ENCODE peak calls at places on chromosomes 1 and 21, in seven cellular contexts. P is HCT116, Q is transverse colon, F is upper lobe of left lung, E is sigmoid colon, J is ovary, C is uterus. W is an unnamed sample.

GRCh38 chr1:212070720-212071302 is 35.3 kb downstream of the DTL start:
- DNase-seq in P (peak), Q (no peak), F (no peak), E (no peak), J (no peak), C (no peak), W (no peak)

GRCh38 chr21:33128538-33128937 is 58.6 kb downstream of the OLIG1 start:
- DNase-seq in P (no peak), Q (no peak), F (no peak), E (no peak), J (no peak), C (no peak), W (no peak)

GRCh38 chr1:91851130-91852010 is 34.6 kb downstream of the TGFBR3 start:
- DNase-seq in P (no peak), Q (peak), F (peak), E (peak), J (peak), C (peak), W (peak)

GRCh38 chr1:155952505-155952890 is 11.1 kb downstream of the RXFP4 start:
- DNase-seq in P (no peak), Q (no peak), F (no peak), E (no peak), J (no peak), C (no peak), W (no peak)

GRCh38 chr21:46001821-46002681 is 20.5 kb downstream of the COL6A1 start:
- DNase-seq in P (no peak), Q (no peak), F (no peak), E (peak), J (peak), C (peak), W (no peak)

GRCh38 chr1:54952950-54953718 is 27.3 kb upstream of the TMEM61 start:
- DNase-seq in P (no peak), Q (no peak), F (peak), E (no peak), J (no peak), C (no peak), W (no peak)

GRCh38 chr21:38505654-38506523 is 7.6 kb upstream of the ERG start:
- DNase-seq in P (peak), Q (no peak), F (peak), E (no peak), J (peak), C (peak), W (no peak)

GRCh38 chr21:15023782-15024181 is 41.0 kb downstream of the NRIP1 start:
- DNase-seq in P (no peak), Q (no peak), F (no peak), E (no peak), J (no peak), C (no peak), W (no peak)

GRCh38 chr1:31786366-31787060 is 22.4 kb upstream of the ADGRB2 start:
- DNase-seq in P (no peak), Q (no peak), F (no peak), E (peak), J (no peak), C (no peak), W (no peak)

GRCh38 chr1:119647228-119647733 is 785 bp downstream of the ZNF697 start:
- DNase-seq in P (no peak), Q (no peak), F (peak), E (peak), J (no peak), C (peak), W (no peak)

GRCh38 chr1:156162430-156163037 is 9.1 kb downstream of the SEMA4A start:
- DNase-seq in P (no peak), Q (no peak), F (peak), E (no peak), J (no peak), C (no peak), W (no peak)

GRCh38 chr1:187689137-187689536 is 860.4 kb downstream of the PLA2G4A start:
- DNase-seq in P (no peak), Q (no peak), F (no peak), E (no peak), J (no peak), C (no peak), W (no peak)

GRCh38 chr21:39141502-39141901 is 41.7 kb downstream of the PSMG1 start:
- DNase-seq in P (no peak), Q (peak), F (no peak), E (no peak), J (no peak), C (no peak), W (no peak)

GRCh38 chr1:76835203-76835602 is 32.1 kb upstream of the ST6GALNAC5 start:
- DNase-seq in P (no peak), Q (no peak), F (no peak), E (no peak), J (no peak), C (no peak), W (no peak)

GRCh38 chr1:67611841-67612240 is 73.2 kb upstream of the GADD45A start:
- DNase-seq in P (no peak), Q (no peak), F (no peak), E (no peak), J (no peak), C (no peak), W (no peak)

GRCh38 chr1:45211061-45211460 is 4.7 kb upstream of the ZSWIM5 start:
- DNase-seq in P (no peak), Q (no peak), F (no peak), E (no peak), J (no peak), C (no peak), W (no peak)

GRCh38 chr1:45200906-45201500 is 5.4 kb downstream of the ZSWIM5 start:
- DNase-seq in P (no peak), Q (no peak), F (no peak), E (no peak), J (no peak), C (no peak), W (no peak)

GRCh38 chr1:45205000-45205909 is 1.1 kb downstream of the ZSWIM5 start:
- DNase-seq in P (no peak), Q (peak), F (peak), E (peak), J (peak), C (peak), W (no peak)

GRCh38 chr1:45206808-45207624 is 611 bp upstream of the ZSWIM5 start:
- DNase-seq in P (no peak), Q (no peak), F (no peak), E (no peak), J (peak), C (no peak), W (no peak)

GRCh38 chr1:45205910-45206721 is at the start of gene ZSWIM5:
- DNase-seq in P (peak), Q (peak), F (peak), E (peak), J (peak), C (peak), W (peak)
- H3K27ac ChIP-seq in P (peak), Q (peak), F (peak), E (peak), J (peak), C (peak), W (peak)

GRCh38 chr1:65469126-65469888 is 48.8 kb downstream of the LEPR start:
- DNase-seq in P (no peak), Q (no peak), F (no peak), E (no peak), J (no peak), C (no peak), W (no peak)
- TF ChIP-seq POLR2A in P (no peak), Q (no peak), F (no peak), E (no peak), J (no peak), C (no peak), W (no peak)

DNA sequence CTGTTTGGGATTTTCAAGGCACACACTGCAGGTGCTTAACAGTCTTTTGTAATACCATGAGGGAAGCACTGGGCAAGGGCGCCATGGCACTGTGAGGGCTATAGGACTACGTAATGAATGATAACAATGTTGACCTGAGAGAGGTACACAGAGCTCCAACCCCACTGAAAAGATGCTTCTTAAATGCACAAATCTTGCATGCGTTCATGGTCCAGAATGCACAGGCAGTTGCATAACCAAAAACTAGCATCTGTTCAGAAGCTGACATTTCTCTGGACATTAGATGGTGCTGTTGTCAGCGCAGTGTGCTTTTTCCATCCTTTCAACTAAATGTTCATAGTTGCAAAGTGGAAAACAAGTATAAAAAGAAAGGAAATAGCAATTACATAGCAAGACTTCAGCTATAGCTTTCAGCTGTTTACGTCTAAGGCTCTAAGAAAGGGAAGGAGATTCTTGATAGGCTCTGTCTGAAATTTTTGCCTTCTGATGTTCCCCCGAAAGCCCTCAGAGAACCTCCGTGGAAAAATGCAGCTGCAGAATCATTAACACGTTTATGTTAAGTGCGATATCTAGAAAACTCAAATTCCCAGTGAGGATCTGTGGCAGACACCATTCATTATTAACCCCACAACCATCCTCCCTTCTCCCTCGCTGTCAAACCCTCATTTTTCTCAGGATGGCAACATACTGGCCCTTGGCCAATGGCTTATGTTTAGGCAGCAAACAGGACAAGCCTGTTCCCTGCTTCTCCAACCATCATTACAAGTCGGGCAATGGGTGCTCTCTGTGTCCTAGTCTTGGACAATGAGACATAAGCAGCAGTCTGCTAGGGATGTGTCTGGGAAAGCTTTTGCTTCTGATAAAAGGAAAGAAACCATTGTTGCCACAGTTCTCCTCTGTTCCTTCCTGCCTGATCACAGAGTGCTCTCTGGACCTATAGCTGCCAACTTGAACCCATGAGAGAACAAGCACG is 8.2 kb upstream of the TARBP1 start:
- DNase-seq in P (no peak), Q (peak), F (no peak), E (no peak), J (peak), C (peak), W (peak)
- TF ChIP-seq CTCF in P (peak), Q (peak), F (peak), E (peak), J (peak), C (peak), W (peak)

GRCh38 chr1:40625476-40626382 is 39.8 kb downstream of the RIMS3 start:
- DNase-seq in P (no peak), Q (no peak), F (no peak), E (no peak), J (no peak), C (no peak), W (no peak)
- H3K27ac ChIP-seq in P (no peak), Q (no peak), F (no peak), E (no peak), J (no peak), C (no peak), W (no peak)

GRCh38 chr1:40531381-40532061 is at the start of gene ZNF684:
- DNase-seq in P (peak), Q (peak), F (peak), E (peak), J (peak), C (peak), W (peak)
- TF ChIP-seq POLR2A in P (peak), Q (peak), F (no peak), E (peak), J (peak), C (peak), W (peak)

DNA sequence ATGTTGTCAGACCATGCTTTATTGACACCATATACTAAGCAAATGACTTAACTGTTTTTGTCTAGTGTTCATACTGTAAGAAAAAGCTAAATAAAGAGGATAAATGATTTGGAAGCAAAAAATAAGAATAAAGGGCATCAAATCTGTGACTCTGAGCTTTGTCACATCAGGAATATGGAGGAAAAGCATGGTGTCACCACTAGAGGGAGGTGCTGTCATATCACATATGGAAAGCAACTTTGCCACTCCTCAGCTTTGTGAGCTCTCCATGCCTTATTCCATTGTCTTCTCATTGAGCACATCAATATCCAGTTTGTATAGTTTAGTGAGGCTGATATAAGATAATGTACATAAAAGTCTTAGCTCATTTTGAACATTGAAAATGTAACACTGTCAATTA is 20.8 kb upstream of the GBP1 start:
- DNase-seq in P (peak), Q (peak), F (peak), E (no peak), J (no peak), C (no peak), W (no peak)
- TF ChIP-seq CTCF in P (peak), Q (peak), F (peak), E (no peak), J (peak), C (peak), W (peak)

GRCh38 chr1:10173582-10173981 is 36.8 kb upstream of the KIF1B start:
- DNase-seq in P (no peak), Q (no peak), F (no peak), E (no peak), J (no peak), C (no peak), W (no peak)
- H3K27ac ChIP-seq in P (no peak), Q (no peak), F (no peak), E (no peak), J (no peak), C (no peak), W (no peak)

GRCh38 chr1:172399369-172400072 is 21.0 kb upstream of the C1orf105 start:
- DNase-seq in P (peak), Q (peak), F (no peak), E (peak), J (peak), C (peak), W (peak)

GRCh38 chr1:172397633-172398032 is 22.9 kb upstream of the C1orf105 start:
- DNase-seq in P (no peak), Q (no peak), F (no peak), E (no peak), J (no peak), C (no peak), W (no peak)

GRCh38 chr1:172398193-172398592 is 22.3 kb upstream of the C1orf105 start:
- DNase-seq in P (no peak), Q (no peak), F (no peak), E (peak), J (no peak), C (peak), W (peak)

GRCh38 chr1:172394811-172395210 is 25.7 kb upstream of the C1orf105 start:
- DNase-seq in P (no peak), Q (no peak), F (no peak), E (no peak), J (no peak), C (no peak), W (no peak)

DNA sequence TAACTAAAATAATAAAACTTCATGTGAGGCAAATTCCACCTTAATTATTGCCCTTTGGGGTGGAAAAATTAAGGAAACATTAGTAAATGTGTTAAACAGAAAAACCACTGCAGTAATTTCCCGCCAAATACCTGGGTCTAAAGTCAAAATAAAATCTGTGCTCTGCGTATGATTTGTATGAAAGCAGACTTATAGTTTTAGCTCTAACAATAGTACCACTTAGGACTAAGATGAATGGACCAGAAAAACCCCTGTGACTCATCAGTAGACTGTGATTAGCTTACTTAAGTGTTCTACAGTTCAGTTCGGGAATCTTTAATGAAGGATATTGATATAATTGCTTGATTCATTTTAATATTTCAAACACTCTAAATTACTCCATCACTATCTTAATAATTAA is 23.3 kb upstream of the C1orf105 start:
- DNase-seq in P (no peak), Q (no peak), F (no peak), E (no peak), J (no peak), C (no peak), W (no peak)
- TF ChIP-seq POLR2A in P (no peak), Q (no peak), F (no peak), E (no peak), J (no peak), C (no peak), W (no peak)

GRCh38 chr21:35441868-35442582 is 392.9 kb upstream of the RUNX1 start:
- DNase-seq in P (no peak), Q (no peak), F (no peak), E (no peak), J (no peak), C (no peak), W (no peak)
- TF ChIP-seq CTCF in P (no peak), Q (no peak), F (no peak), E (no peak), J (no peak), C (no peak), W (no peak)

GRCh38 chr21:25964009-25964408 is 206.6 kb downstream of the APP start:
- DNase-seq in P (no peak), Q (no peak), F (peak), E (no peak), J (no peak), C (no peak), W (peak)

GRCh38 chr21:25966308-25966707 is 204.3 kb downstream of the APP start:
- DNase-seq in P (no peak), Q (no peak), F (no peak), E (no peak), J (no peak), C (no peak), W (no peak)

GRCh38 chr21:25963186-25963585 is 207.4 kb downstream of the APP start:
- DNase-seq in P (peak), Q (peak), F (peak), E (no peak), J (no peak), C (no peak), W (no peak)

GRCh38 chr21:25967566-25968438 is 202.8 kb downstream of the APP start:
- DNase-seq in P (no peak), Q (no peak), F (no peak), E (no peak), J (no peak), C (no peak), W (no peak)

DNA sequence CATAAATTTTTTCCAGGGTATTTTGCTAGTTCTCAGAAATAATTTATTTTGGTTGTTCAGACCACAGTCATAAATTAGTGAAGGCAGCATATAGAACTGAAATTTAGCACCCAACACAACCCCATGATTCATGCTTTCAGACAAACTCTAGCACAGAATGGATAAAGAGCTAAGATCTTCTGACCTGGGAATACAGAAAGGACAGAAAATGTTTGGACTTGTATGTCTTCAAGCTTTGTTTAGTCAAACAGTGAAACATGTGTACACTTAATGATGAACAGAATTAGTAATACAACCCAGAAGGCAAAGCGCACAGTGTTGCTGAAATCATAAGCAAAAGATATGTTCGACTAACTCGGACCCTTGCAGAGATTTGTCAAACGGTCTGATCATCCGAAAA is 205.6 kb downstream of the APP start:
- DNase-seq in P (no peak), Q (no peak), F (no peak), E (no peak), J (no peak), C (no peak), W (no peak)
- H3K27ac ChIP-seq in P (peak), Q (no peak), F (no peak), E (no peak), J (no peak), C (no peak), W (no peak)